ENCODE peak calls at places on chromosomes 12 and 14, in four cellular contexts. T is GM12878, W is K562, Y is HepG2. V is an unnamed sample.

GRCh38 chr12:53754196-53754595 is 2.4 kb upstream of the CISTR start:
- DNase-seq in T (no peak), W (no peak), Y (no peak), V (no peak)

GRCh38 chr12:89959188-89959587 is 250.6 kb upstream of the ATP2B1 start:
- DNase-seq in W (no peak), Y (no peak), T (no peak), V (no peak)

GRCh38 chr14:105863296-105864108 is 337.1 kb downstream of the TMEM121 start:
- DNase-seq in Y (no peak), W (no peak), T (no peak), V (peak; percentile 3)

GRCh38 chr12:18479266-18479665 is 217.9 kb downstream of the PIK3C2G start:
- DNase-seq in Y (no peak), T (no peak), W (no peak), V (no peak)

GRCh38 chr14:70622111-70622712 is 19.5 kb upstream of the TTC9 start:
- DNase-seq in W (no peak), T (no peak), Y (peak; percentile 64), V (peak; percentile 66)

GRCh38 chr12:68918960-68919359 is 14.0 kb downstream of the CPM start:
- DNase-seq in T (no peak), Y (no peak), W (no peak), V (no peak)

GRCh38 chr14:24804813-24805212 is 170.8 kb upstream of the GZMB start:
- DNase-seq in Y (peak; percentile 85), W (no peak), T (no peak), V (no peak)

GRCh38 chr14:51648296-51648695 is 3.4 kb upstream of the FRMD6 start:
- DNase-seq in Y (no peak), W (no peak), T (no peak), V (no peak)

GRCh38 chr12:93850476-93850875 is 173.3 kb downstream of the CRADD start:
- DNase-seq in W (no peak), T (no peak), Y (no peak), V (no peak)

GRCh38 chr12:83015390-83016225 is 328.9 kb downstream of the TMTC2 start:
- DNase-seq in T (no peak), W (no peak), Y (no peak), V (no peak)

GRCh38 chr12:114671321-114671663 is 12.7 kb downstream of the TBX3 start:
- DNase-seq in W (no peak), T (no peak), Y (no peak), V (no peak)

DNA sequence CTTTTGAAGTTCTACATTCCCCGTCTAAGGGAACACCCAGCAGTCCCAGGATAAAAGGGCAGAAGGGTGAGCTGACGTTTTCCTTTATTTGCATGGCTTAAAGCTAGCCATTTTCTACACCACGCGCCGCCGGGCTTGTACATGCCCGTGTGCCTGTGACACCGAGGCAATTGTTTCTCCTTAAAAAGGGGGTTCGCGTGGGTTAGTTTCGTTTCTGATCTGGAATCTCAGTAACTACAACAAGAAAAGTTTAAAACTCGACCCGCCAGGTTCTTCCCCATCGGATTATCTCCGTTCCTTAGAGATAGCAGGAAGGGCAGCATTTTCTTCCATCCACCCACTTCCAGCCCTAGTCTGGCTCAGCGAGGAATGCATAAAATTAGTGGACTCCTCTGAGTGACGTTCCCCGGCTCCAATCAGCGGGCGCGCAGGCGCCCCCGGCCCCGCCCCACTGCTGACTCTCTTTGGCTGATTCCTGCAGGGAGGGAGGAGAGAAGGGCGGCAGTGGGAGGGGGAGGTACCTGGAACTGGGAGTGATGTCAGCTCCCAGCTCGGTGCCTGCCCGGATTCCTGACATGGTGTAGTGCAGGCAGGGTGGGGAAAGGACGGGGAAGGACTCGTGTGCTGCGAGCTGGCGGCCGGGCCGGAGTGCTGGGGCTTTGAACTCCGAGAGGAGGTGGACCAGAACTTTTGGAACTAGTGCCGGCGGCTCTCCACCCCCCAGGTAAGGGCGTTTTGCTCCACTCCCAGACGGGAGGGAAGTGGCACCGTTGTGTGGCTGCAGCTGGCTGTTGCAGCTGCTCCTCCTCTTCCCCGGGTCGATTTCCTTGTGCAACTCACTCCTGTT is at the start of gene PPFIBP1:
- DNase-seq in T (peak; percentile 91), W (peak; percentile 100), Y (peak; percentile 96), V (peak; percentile 100)
- TF ChIP-seq CTCF in T (no peak), W (no peak), Y (peak; percentile 48), V (no peak)

DNA sequence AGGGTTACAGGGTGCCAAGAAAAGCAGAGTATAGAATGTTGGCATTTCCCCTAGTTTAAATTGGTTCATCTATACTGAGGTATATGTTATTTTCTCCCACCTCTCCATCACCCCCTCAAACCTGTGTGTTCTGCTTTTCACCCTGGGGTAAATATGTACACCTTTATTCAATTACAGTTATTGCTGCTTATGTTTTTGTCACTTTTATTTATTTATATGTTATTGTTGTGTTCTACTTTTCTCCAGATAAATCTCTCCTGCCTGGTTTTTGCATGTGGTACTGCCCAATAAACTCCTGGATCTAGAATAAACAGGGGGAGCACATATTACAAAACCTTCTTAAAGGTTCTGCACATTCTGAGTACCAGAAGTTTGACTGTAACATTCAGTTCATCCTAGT is 122.1 kb upstream of the NPAS3 start:
- DNase-seq in Y (no peak), T (no peak), W (no peak), V (no peak)
- TF ChIP-seq CREM in Y (no peak), T (no peak), W (no peak), V (no peak)

DNA sequence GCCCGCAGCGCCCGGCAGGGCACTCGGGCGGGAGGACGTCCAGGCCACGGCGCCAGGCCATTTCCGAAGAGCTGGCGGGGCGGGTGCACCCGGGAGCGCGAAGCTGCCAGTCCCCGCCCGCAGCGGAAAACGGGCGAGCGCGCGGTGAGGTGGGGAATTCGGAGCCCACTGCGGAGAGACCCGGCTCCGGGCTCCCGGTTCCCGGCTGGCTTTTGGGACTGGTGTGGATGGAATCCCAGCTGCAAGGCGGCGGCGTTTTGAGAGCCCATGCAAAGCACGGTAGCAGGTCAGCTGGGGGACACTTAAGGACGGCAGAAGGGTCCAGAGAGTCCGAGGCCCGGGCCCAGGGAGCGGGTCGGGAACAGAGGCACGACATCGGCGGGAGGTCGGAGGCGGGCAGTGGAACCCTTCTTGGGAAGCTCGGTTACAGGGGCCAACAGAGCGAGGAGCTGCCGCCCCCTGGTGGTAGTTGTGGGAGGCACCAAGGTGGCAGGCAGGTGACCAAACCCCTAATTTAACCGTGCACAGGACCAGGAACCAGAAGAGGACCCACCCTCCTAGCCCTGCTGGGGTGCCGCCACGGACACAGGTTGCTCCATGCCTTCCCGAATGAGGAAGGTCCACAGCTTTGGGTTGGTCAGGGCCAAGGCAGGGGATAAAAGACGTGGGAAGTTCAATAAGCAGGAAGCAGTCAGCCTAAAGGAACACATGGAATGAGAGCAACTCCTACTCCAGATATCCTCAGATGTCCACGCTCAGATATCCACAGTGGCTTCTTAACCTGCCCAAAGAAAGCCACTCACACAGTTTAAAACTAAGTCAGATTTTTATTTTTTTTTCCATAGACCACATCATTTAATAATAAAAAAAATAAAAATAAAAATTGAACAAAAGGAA is 685 bp upstream of the CDH24 start:
- DNase-seq in Y (peak; percentile 92), W (peak; percentile 80), T (peak; percentile 40), V (peak; percentile 96)
- TF ChIP-seq USF2 in Y (no peak), W (no peak), T (no peak), V (no peak)

GRCh38 chr14:96055065-96055752 is 16.0 kb downstream of the C14orf132 start:
- DNase-seq in W (no peak), T (no peak), Y (no peak), V (no peak)

GRCh38 chr14:96055753-96056508 is 16.8 kb downstream of the C14orf132 start:
- DNase-seq in W (no peak), T (no peak), Y (no peak), V (no peak)

GRCh38 chr14:96058606-96059200 is 19.5 kb downstream of the C14orf132 start:
- DNase-seq in T (no peak), Y (no peak), W (no peak), V (no peak)

GRCh38 chr14:96057738-96058137 is 18.6 kb downstream of the C14orf132 start:
- DNase-seq in T (no peak), Y (no peak), W (no peak), V (no peak)

DNA sequence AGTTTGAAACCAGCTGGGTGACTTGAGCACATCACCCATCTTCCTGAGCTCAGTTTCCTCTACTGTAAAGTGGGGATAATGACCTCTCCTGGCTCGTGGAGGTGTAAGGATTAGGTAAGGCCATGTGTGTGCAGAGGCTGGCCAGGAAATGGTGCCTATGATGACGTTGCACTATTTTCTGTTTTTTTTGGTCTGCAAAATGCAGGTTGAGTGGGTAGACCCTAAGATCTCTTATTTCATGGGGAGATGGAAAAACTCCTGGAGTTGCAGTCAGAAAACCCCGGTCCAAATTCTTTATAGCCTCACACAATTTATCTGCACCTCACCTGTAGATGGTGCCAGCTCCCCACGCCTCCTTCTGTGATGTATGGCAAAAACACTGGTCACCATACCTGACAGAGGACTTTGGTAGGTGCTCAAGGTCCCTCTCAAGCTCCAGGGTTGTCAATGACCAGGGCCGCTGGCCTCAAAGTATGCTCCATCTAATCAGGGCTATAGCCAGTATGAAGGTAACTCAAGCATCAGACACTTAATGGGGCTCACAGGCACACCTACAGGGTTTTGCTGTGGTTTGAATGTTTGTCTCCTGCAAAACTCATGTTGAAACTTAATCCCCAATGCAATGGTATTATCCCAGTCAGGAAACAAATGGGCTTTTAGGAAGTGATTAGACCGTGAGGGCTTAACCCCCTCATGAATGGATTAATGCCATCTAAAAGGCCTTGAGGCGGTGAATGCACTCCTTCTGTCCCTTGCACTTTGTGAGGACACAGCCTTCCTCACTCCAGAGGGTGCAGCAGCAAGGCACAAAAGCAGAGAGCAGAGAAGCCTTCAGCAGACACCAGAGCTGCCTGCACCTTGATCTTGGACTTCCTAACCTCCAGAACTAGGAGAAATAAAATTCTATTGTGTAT is 17.6 kb downstream of the C14orf132 start:
- DNase-seq in W (no peak), Y (peak; percentile 9), T (no peak), V (peak; percentile 42)
- TF ChIP-seq CTCF in W (peak; percentile 17), Y (peak; percentile 62), T (peak; percentile 44), V (no peak)

GRCh38 chr14:59407246-59407615 is 57.9 kb downstream of the GPR135 start:
- DNase-seq in W (no peak), Y (peak; percentile 26), T (no peak), V (no peak)

DNA sequence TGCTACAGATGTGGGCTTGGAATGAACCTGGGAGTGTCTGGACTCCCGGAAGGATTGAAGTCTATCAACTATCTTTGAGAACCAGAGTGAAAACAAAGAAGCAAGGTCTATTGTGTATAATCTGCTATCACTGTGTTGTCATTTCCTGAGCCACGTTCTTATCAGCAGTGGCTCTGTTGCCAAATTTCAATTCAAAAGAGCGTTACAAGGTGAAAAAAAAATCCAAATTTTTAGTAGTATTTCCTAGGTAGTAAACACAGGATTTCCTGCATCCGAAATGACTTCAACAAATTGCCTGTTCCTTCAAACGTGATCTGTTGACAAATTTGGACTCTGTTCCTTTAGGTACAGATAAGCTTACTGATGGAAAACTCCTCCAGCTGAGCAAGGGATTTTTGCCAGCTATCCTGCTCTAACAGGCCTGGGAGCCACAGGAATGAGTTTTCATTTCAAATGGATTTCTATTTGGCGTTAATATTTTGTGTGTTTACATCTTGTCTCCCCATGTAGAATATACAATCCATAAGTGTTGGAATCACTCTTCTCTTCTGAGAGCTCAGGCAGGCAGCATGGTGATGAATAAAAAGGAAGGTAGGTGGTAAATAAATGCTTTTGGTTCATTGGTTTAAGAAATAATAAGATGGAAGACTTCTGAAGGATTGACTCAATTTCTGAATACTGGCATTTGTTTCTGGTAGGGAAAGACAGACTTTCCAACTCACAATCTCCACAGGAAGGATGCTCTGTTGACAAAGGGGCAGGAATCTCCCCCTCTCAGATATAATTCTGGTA is 58.5 kb downstream of the GPR135 start:
- DNase-seq in Y (peak; percentile 66), W (no peak), T (no peak), V (no peak)
- TF ChIP-seq CREM in Y (peak; percentile 31), W (no peak), T (no peak), V (no peak)

V was measured in WTC11.